ENCODE peak calls at places on chromosomes 1 and 21, in nine cellular contexts. S is heart left ventricle, N is uterus, C is K562, R is sigmoid colon, D is body of pancreas, M is IMR-90, L is Peyer's patch, O is endothelial cell of umbilical vein. V is an unnamed sample.
A peak's percentile ranks its signal among the peaks of the same experiment; 100 is the strongest.

GRCh38 chr21:33760641-33761103 is 118.4 kb downstream of the ITSN1 start:
- DNase-seq in S (no peak), N (no peak), C (no peak), R (no peak), D (no peak), M (peak; percentile 86), L (no peak), O (peak; percentile 68), V (no peak)

GRCh38 chr1:23914921-23915320 is 1.8 kb upstream of the CNR2 start:
- DNase-seq in S (no peak), N (no peak), C (no peak), R (no peak), D (no peak), M (no peak), L (no peak), O (no peak), V (no peak)

GRCh38 chr21:30719401-30719800 is 824 bp upstream of the KRTAP21-3 start:
- DNase-seq in S (no peak), N (no peak), C (no peak), R (no peak), D (no peak), M (no peak), L (no peak), O (no peak), V (no peak)

GRCh38 chr1:16249838-16250241 is 12.9 kb upstream of the CPLANE2 start:
- DNase-seq in S (no peak), N (peak; percentile 71), C (no peak), R (peak; percentile 85), D (no peak), M (peak; percentile 76), L (peak; percentile 61), O (peak; percentile 97), V (no peak)

GRCh38 chr1:201828820-201829774 is at the start of gene IPO9:
- DNase-seq in S (peak; percentile 94), N (peak; percentile 94), C (peak; percentile 100), R (peak; percentile 96), D (peak; percentile 97), M (peak; percentile 91), L (peak; percentile 98), O (peak; percentile 94), V (peak; percentile 97)

GRCh38 chr21:36021251-36021837 is 39.0 kb downstream of the SETD4 start:
- DNase-seq in S (no peak), N (no peak), C (no peak), R (no peak), D (no peak), M (no peak), L (no peak), O (no peak), V (no peak)

GRCh38 chr1:119549719-119550141 is 42.7 kb downstream of the HSD3B1 start:
- DNase-seq in S (peak; percentile 39), N (no peak), C (peak; percentile 36), R (no peak), D (peak; percentile 64), M (peak; percentile 67), L (peak; percentile 70), O (peak; percentile 63), V (peak; percentile 39)

GRCh38 chr21:17359781-17360180 is 153.1 kb upstream of the CXADR start:
- DNase-seq in S (no peak), N (no peak), C (no peak), R (no peak), D (no peak), M (no peak), L (no peak), O (no peak), V (no peak)

GRCh38 chr1:21350132-21350885 is 60.0 kb upstream of the ECE1 start:
- DNase-seq in S (no peak), N (no peak), C (no peak), R (no peak), D (no peak), M (no peak), L (no peak), O (no peak), V (no peak)

GRCh38 chr1:202852163-202852904 is 36.6 kb downstream of the RABIF start:
- DNase-seq in S (no peak), N (no peak), C (peak; percentile 82), R (no peak), D (peak; percentile 33), M (peak; percentile 69), L (peak; percentile 63), O (peak; percentile 70), V (peak; percentile 63)

GRCh38 chr1:41957568-41957967 is 38.8 kb upstream of the HIVEP3 start:
- DNase-seq in S (no peak), N (no peak), C (no peak), R (no peak), D (no peak), M (peak; percentile 75), L (no peak), O (no peak), V (no peak)

GRCh38 chr1:224828691-224829090 is 100.8 kb upstream of the DNAH14 start:
- DNase-seq in S (no peak), N (no peak), C (no peak), R (no peak), D (no peak), M (peak; percentile 16), L (no peak), O (no peak), V (no peak)

GRCh38 chr1:34740161-34740875 is 14.5 kb upstream of the GJB5 start:
- DNase-seq in S (no peak), N (no peak), C (no peak), R (no peak), D (no peak), M (no peak), L (no peak), O (no peak), V (no peak)

GRCh38 chr1:101261629-101262028 is 24.8 kb downstream of the S1PR1 start:
- DNase-seq in S (no peak), N (no peak), C (no peak), R (no peak), D (no peak), M (no peak), L (no peak), O (peak; percentile 49), V (no peak)

GRCh38 chr21:31305888-31306287 is 38.2 kb downstream of the TIAM1 start:
- DNase-seq in S (no peak), N (no peak), C (no peak), R (no peak), D (no peak), M (no peak), L (no peak), O (no peak), V (no peak)

GRCh38 chr1:175132456-175132855 is 60.1 kb downstream of the KIAA0040 start:
- DNase-seq in S (no peak), N (no peak), C (no peak), R (no peak), D (no peak), M (peak; percentile 39), L (no peak), O (no peak), V (no peak)

GRCh38 chr1:225670806-225671733 is 18.1 kb upstream of the ENAH start:
- DNase-seq in S (no peak), N (no peak), C (no peak), R (no peak), D (no peak), M (no peak), L (no peak), O (no peak), V (no peak)

GRCh38 chr1:153970346-153970745 is 2.6 kb downstream of the CREB3L4 start:
- DNase-seq in S (no peak), N (no peak), C (no peak), R (no peak), D (no peak), M (no peak), L (no peak), O (no peak), V (no peak)

GRCh38 chr1:16048573-16049189 is 5.1 kb downstream of the CLCNKB start:
- DNase-seq in S (peak; percentile 44), N (peak; percentile 66), C (peak; percentile 90), R (peak; percentile 76), D (peak; percentile 52), M (no peak), L (no peak), O (peak; percentile 58), V (peak; percentile 50)

GRCh38 chr1:19044471-19044870 is 88.0 kb upstream of the IFFO2 start:
- DNase-seq in S (no peak), N (no peak), C (no peak), R (peak; percentile 39), D (no peak), M (no peak), L (no peak), O (no peak), V (no peak)

GRCh38 chr1:22121421-22121911 is 21.4 kb downstream of the WNT4 start:
- DNase-seq in S (no peak), N (peak; percentile 15), C (peak; percentile 96), R (no peak), D (no peak), M (no peak), L (no peak), O (no peak), V (no peak)

GRCh38 chr1:216095400-216095799 is 327.8 kb downstream of the USH2A start:
- DNase-seq in S (no peak), N (no peak), C (no peak), R (no peak), D (no peak), M (no peak), L (no peak), O (no peak), V (no peak)

GRCh38 chr1:91450260-91450659 is 45.6 kb upstream of the HFM1 start:
- DNase-seq in S (no peak), N (no peak), C (no peak), R (no peak), D (no peak), M (no peak), L (no peak), O (no peak), V (no peak)
- H3K36me3 ChIP-seq in S (no peaks in the 10 kb centered on the region), N (no peaks in the 10 kb centered on the region), C (no peaks in the 10 kb centered on the region), R (no peaks in the 10 kb centered on the region), D (no peaks in the 10 kb centered on the region), M (no peaks in the 10 kb centered on the region), L (no peaks in the 10 kb centered on the region), O (no peaks in the 10 kb centered on the region), V (no peaks in the 10 kb centered on the region)

GRCh38 chr21:45698493-45698947 is 55.0 kb downstream of the PCBP3 start:
- DNase-seq in S (peak; percentile 27), N (peak; percentile 34), C (no peak), R (peak; percentile 87), D (peak; percentile 28), M (peak; percentile 96), L (peak; percentile 66), O (peak; percentile 14), V (no peak)
- H3K4me3 ChIP-seq in S (no peak overlapping the region), N (no peak overlapping the region), C (no peak overlapping the region), R (no peak overlapping the region), D (no peak overlapping the region), M (no peak overlapping the region), L (no peak overlapping the region), O (no peak overlapping the region), V (no peak overlapping the region)

GRCh38 chr21:45366931-45367401 is 38.0 kb upstream of the COL18A1 start:
- DNase-seq in S (peak; percentile 84), N (peak; percentile 91), C (peak; percentile 75), R (peak; percentile 91), D (peak; percentile 55), M (peak; percentile 98), L (peak; percentile 66), O (peak; percentile 96), V (peak; percentile 50)
- TF ChIP-seq POLR2A in S (no peak), N (no peak), C (no peak), R (no peak), D (no peak), M (no peak), L (no peak), O (peak; percentile 35), V (no peak)

DNA sequence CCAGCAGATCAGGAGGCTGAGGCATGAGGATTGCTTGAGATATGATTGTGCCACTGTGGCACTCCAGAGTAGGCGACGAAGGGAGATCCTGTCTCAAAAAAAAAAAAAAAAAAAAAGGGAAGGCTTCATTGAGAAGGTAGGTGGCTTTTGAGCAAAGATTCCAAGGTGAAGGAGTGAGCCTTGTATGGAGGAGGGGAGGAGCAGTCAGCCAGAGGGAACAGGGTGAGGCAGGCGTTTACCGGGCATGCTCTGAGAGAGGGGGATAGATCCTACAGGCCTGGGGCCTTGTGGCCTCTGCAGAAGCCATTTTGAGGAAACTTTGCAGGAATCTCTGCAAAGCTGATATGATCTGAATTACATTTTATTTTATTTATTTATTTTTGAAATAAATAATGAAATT is 5.1 kb upstream of the HDAC1 start:
- DNase-seq in S (no peak), N (no peak), C (no peak), R (no peak), D (no peak), M (no peak), L (no peak), O (no peak), V (no peak)
- H3K36me3 ChIP-seq in S (no peaks in the 10 kb centered on the region), N (no peaks in the 10 kb centered on the region), C (no peaks in the 10 kb centered on the region), R (no peaks in the 10 kb centered on the region), D (no peaks in the 10 kb centered on the region), M (no peaks in the 10 kb centered on the region), L (no peaks in the 10 kb centered on the region), O (no peaks in the 10 kb centered on the region), V (no peaks in the 10 kb centered on the region)

V was measured in stomach.